ENCODE peak calls at places on chromosomes 4 and X, in five cellular contexts. One of them, this sample, is unnamed.

GRCh38 chr4:77852892-77853495 is 9.6 kb upstream of the MRPL1 start:
- DNase-seq in progenitor cell of endocrine pancreas: no peak
- DNase-seq in neural progenitor cell: no peak
- DNase-seq in osteocyte: no peak
- DNase-seq in lung: no peak
- DNase-seq in this sample: no peak

GRCh38 chr4:4260185-4260751 is 12.2 kb upstream of the TMEM128 start:
- DNase-seq in progenitor cell of endocrine pancreas: no peak
- DNase-seq in neural progenitor cell: no peak
- DNase-seq in osteocyte: no peak
- DNase-seq in lung: no peak
- DNase-seq in this sample: no peak

GRCh38 chr4:6301051-6301731 is 31.5 kb downstream of the WFS1 start:
- DNase-seq in progenitor cell of endocrine pancreas: no peak
- DNase-seq in neural progenitor cell: no peak
- DNase-seq in osteocyte: no peak
- DNase-seq in lung: no peak
- DNase-seq in this sample: no peak

GRCh38 chr4:180057198-180057821 is 2185.9 kb upstream of the TENM3 start:
- DNase-seq in progenitor cell of endocrine pancreas: peak
- DNase-seq in neural progenitor cell: peak
- DNase-seq in osteocyte: no peak
- DNase-seq in lung: no peak
- DNase-seq in this sample: no peak

GRCh38 chrX:16042980-16043379 is 80.4 kb upstream of the GRPR start:
- DNase-seq in progenitor cell of endocrine pancreas: no peak
- DNase-seq in neural progenitor cell: no peak
- DNase-seq in osteocyte: no peak
- DNase-seq in lung: no peak
- DNase-seq in this sample: no peak

GRCh38 chr4:73222466-73223257 is 35.9 kb downstream of the ANKRD17 start:
- DNase-seq in progenitor cell of endocrine pancreas: no peak
- DNase-seq in neural progenitor cell: peak
- DNase-seq in osteocyte: no peak
- DNase-seq in lung: peak
- DNase-seq in this sample: no peak

GRCh38 chr4:121189811-121190210 is 25.7 kb upstream of the TNIP3 start:
- DNase-seq in progenitor cell of endocrine pancreas: no peak
- DNase-seq in neural progenitor cell: no peak
- DNase-seq in osteocyte: no peak
- DNase-seq in lung: no peak
- DNase-seq in this sample: no peak

GRCh38 chr4:93791570-93792195 is 36.9 kb upstream of the ATOH1 start:
- DNase-seq in progenitor cell of endocrine pancreas: peak
- DNase-seq in neural progenitor cell: peak
- DNase-seq in osteocyte: no peak
- DNase-seq in lung: peak
- DNase-seq in this sample: peak

GRCh38 chrX:150303386-150304097 is 59.6 kb upstream of the MAMLD1 start:
- DNase-seq in progenitor cell of endocrine pancreas: no peak
- DNase-seq in neural progenitor cell: no peak
- DNase-seq in osteocyte: no peak
- DNase-seq in lung: no peak
- DNase-seq in this sample: no peak

GRCh38 chr4:118373614-118374255 is 20.9 kb upstream of the PRSS12 start:
- DNase-seq in progenitor cell of endocrine pancreas: no peak
- DNase-seq in neural progenitor cell: no peak
- DNase-seq in osteocyte: no peak
- DNase-seq in lung: no peak
- DNase-seq in this sample: no peak

GRCh38 chr4:804804-805203 is 21.1 kb downstream of the CPLX1 start:
- DNase-seq in progenitor cell of endocrine pancreas: no peak
- DNase-seq in neural progenitor cell: no peak
- DNase-seq in osteocyte: no peak
- DNase-seq in lung: no peak
- DNase-seq in this sample: no peak

GRCh38 chr4:185567828-185568442 is 32.6 kb upstream of the PDLIM3 start:
- DNase-seq in progenitor cell of endocrine pancreas: no peak
- DNase-seq in neural progenitor cell: no peak
- DNase-seq in osteocyte: no peak
- DNase-seq in lung: peak
- DNase-seq in this sample: no peak

DNA sequence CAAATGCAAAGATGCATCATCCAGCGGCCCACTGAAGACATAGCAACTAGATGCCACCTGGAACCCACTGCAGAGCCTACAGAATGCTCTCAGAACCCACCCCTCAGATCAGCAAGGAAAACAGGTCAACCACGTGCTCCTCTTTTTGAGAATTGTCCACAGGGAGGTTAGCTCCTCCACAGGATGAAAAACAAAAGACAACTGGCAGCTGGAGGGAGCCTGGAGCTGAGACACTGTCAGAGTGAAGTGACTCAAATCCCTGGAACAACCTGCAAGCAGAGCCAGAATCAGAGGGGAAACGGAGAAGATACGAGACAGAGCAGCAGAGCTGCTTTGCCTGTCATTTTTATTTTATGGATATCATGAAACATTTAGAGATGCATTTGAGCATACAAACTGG is 277.6 kb downstream of the GASK1B start:
- DNase-seq in progenitor cell of endocrine pancreas: no peak
- DNase-seq in neural progenitor cell: peak
- DNase-seq in osteocyte: no peak
- DNase-seq in lung: no peak
- DNase-seq in this sample: no peak
- TF ChIP-seq CTCF in progenitor cell of endocrine pancreas: no peak
- TF ChIP-seq CTCF in neural progenitor cell: no peak
- TF ChIP-seq CTCF in osteocyte: no peak
- TF ChIP-seq CTCF in lung: no peak
- TF ChIP-seq CTCF in this sample: no peak

GRCh38 chr4:142129931-142130330 is 493.5 kb downstream of the IL15 start:
- DNase-seq in progenitor cell of endocrine pancreas: no peak
- DNase-seq in neural progenitor cell: no peak
- DNase-seq in osteocyte: no peak
- DNase-seq in lung: no peak
- DNase-seq in this sample: no peak
- TF ChIP-seq CTCF in progenitor cell of endocrine pancreas: no peak
- TF ChIP-seq CTCF in neural progenitor cell: no peak
- TF ChIP-seq CTCF in osteocyte: no peak
- TF ChIP-seq CTCF in lung: no peak
- TF ChIP-seq CTCF in this sample: no peak

GRCh38 chrX:112147206-112147605 is 64.6 kb upstream of the TRPC5 start:
- DNase-seq in progenitor cell of endocrine pancreas: peak
- DNase-seq in neural progenitor cell: peak
- DNase-seq in osteocyte: no peak
- DNase-seq in lung: no peak
- DNase-seq in this sample: no peak
- TF ChIP-seq CTCF in progenitor cell of endocrine pancreas: peak
- TF ChIP-seq CTCF in neural progenitor cell: peak
- TF ChIP-seq CTCF in osteocyte: peak
- TF ChIP-seq CTCF in lung: no peak
- TF ChIP-seq CTCF in this sample: peak

DNA sequence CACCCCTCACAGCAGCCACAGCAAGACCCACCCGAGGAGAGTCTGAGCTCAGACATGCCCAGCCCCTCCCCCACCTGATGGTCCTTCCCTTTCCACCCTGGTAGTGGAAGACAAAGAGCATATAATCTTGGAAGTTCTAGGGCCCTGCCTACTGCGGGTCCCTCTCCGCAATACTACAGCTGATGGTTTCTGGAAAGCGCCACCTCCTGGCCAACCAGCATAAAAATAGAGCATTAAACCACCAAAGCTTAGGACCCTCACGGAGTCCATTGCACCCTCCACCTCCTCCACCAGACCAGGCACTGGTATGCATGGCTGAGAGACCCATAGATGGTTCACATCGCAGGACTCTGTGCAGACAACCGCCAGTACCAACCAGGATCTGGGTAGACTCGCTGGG is 78.2 kb downstream of the SH3BGRL start:
- DNase-seq in progenitor cell of endocrine pancreas: no peak
- DNase-seq in neural progenitor cell: no peak
- DNase-seq in osteocyte: no peak
- DNase-seq in lung: no peak
- DNase-seq in this sample: no peak
- TF ChIP-seq CTCF in progenitor cell of endocrine pancreas: no peak
- TF ChIP-seq CTCF in neural progenitor cell: peak
- TF ChIP-seq CTCF in osteocyte: peak
- TF ChIP-seq CTCF in lung: no peak
- TF ChIP-seq CTCF in this sample: no peak

GRCh38 chrX:120999413-120999812 is 13.9 kb upstream of the CT47A1 start:
- DNase-seq in progenitor cell of endocrine pancreas: no peak
- DNase-seq in neural progenitor cell: no peak
- DNase-seq in osteocyte: no peak
- DNase-seq in lung: no peak
- DNase-seq in this sample: no peak

DNA sequence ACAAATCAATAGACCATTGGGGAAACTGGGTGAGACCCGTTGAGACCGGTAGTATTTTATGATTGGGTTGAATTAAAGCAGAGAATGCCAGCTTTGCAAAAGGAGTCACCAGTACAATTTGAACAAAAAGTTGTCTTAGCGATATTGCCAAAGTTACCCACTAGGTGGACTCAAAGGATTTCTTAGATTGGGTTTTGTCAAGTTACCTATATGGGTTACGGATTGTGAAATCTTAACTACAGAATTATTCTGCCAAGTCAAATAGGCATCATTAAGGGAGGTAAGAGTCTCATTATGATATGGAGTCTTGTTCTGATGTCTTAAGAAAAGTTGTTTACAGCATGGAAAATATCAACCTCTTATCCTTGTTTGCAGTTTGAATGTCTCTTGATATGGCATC is 15.0 kb upstream of the CT47A1 start:
- DNase-seq in progenitor cell of endocrine pancreas: no peak
- DNase-seq in neural progenitor cell: peak
- DNase-seq in osteocyte: no peak
- DNase-seq in lung: no peak
- DNase-seq in this sample: no peak
- TF ChIP-seq CTCF in progenitor cell of endocrine pancreas: peak
- TF ChIP-seq CTCF in neural progenitor cell: peak
- TF ChIP-seq CTCF in osteocyte: peak
- TF ChIP-seq CTCF in lung: no peak
- TF ChIP-seq CTCF in this sample: peak

GRCh38 chr4:177047070-177047850 is 254.5 kb upstream of the VEGFC start:
- DNase-seq in progenitor cell of endocrine pancreas: peak
- DNase-seq in neural progenitor cell: peak
- DNase-seq in osteocyte: peak
- DNase-seq in lung: peak
- DNase-seq in this sample: peak

GRCh38 chr4:177047851-177048174 is 255.1 kb upstream of the VEGFC start:
- DNase-seq in progenitor cell of endocrine pancreas: no peak
- DNase-seq in neural progenitor cell: no peak
- DNase-seq in osteocyte: no peak
- DNase-seq in lung: no peak
- DNase-seq in this sample: no peak

GRCh38 chr4:177052211-177052725 is 257.4 kb upstream of the NEIL3 start:
- DNase-seq in progenitor cell of endocrine pancreas: no peak
- DNase-seq in neural progenitor cell: no peak
- DNase-seq in osteocyte: no peak
- DNase-seq in lung: no peak
- DNase-seq in this sample: no peak

GRCh38 chr4:177057191-177057590 is 252.5 kb upstream of the NEIL3 start:
- DNase-seq in progenitor cell of endocrine pancreas: no peak
- DNase-seq in neural progenitor cell: no peak
- DNase-seq in osteocyte: no peak
- DNase-seq in lung: no peak
- DNase-seq in this sample: no peak

DNA sequence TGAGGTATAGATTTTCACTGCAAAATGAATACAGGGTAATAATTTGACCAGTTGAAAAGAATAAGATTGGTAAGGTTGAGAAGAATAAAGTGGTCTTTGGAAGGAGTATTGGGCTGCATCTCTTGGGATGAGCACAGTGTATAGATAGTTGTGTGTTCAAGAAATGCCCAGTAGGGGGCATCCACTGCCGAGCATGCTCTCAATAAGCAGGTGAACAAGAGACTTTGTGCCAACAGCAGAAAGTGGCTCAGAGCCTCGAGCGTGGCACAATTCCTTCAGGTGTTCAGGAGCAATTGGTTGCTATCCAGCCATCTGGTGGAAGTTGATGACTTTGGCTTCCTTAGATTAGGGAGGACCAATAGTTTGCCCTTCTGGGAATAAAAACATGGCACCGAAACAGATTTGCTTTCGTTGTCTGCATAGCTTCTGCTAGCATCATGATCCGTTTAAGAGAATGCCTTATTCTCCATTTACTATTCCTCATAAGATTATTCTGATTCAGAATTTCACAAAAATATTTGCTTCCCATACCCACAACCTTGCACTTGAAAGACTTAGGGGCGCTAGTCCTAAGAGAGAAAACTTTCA is 258.1 kb upstream of the NEIL3 start:
- DNase-seq in progenitor cell of endocrine pancreas: no peak
- DNase-seq in neural progenitor cell: peak
- DNase-seq in osteocyte: no peak
- DNase-seq in lung: no peak
- DNase-seq in this sample: no peak
- TF ChIP-seq CTCF in progenitor cell of endocrine pancreas: peak
- TF ChIP-seq CTCF in neural progenitor cell: peak
- TF ChIP-seq CTCF in osteocyte: peak
- TF ChIP-seq CTCF in lung: no peak
- TF ChIP-seq CTCF in this sample: peak

DNA sequence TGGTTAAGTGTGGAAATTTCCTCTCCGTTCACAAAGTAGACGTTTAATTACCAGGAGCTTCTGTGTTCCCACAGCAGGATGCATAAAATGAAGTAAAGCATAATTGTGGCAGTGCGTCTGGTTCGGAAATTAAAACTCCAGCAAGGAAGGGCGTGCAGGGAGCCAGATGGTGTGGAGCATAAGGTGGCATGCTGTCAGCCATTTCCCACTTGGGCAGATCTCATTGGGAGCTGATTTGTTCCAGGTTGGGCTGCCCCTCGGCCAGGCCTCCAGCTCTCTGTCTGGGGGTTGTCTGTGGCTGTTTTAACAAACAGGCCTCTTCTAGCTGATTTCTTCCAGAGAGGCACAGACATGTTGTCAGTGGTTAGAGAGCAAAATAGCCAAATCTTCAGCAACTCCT is 182.1 kb upstream of the CLNK start:
- DNase-seq in progenitor cell of endocrine pancreas: no peak
- DNase-seq in neural progenitor cell: no peak
- DNase-seq in osteocyte: no peak
- DNase-seq in lung: no peak
- DNase-seq in this sample: no peak
- TF ChIP-seq CTCF in progenitor cell of endocrine pancreas: no peak
- TF ChIP-seq CTCF in neural progenitor cell: no peak
- TF ChIP-seq CTCF in osteocyte: no peak
- TF ChIP-seq CTCF in lung: no peak
- TF ChIP-seq CTCF in this sample: no peak

DNA sequence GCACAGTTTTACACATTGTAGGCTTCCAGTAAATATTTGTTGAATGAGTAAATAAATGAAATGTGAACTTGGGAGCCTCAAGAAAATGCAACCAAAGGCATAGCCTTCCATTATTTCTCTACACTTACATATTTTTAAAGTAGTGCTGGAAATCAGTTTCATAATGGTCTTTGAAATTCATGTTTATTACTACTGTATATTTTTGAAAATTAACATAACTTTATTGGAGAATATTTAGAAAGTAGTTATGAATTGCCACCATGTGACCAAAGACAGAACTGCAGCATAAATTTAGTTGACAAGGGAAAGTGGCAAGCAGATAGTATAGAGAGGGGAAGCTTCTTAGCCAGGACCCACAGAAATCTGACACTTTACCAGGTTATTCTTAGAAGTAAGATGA is 6.4 kb downstream of the TCEAL8 start:
- DNase-seq in progenitor cell of endocrine pancreas: no peak
- DNase-seq in neural progenitor cell: no peak
- DNase-seq in osteocyte: no peak
- DNase-seq in lung: no peak
- DNase-seq in this sample: no peak
- TF ChIP-seq CTCF in progenitor cell of endocrine pancreas: peak
- TF ChIP-seq CTCF in neural progenitor cell: peak
- TF ChIP-seq CTCF in osteocyte: peak
- TF ChIP-seq CTCF in lung: no peak
- TF ChIP-seq CTCF in this sample: peak